ENCODE peak calls at places on chromosomes 12 and 14, in four cellular contexts. Y is lower lobe of right lung; W is CD4-positive, alpha-beta memory T cell; I is CD8-positive, alpha-beta T cell. B is an unnamed sample.
A peak's percentile ranks its signal among the peaks of the same experiment; 100 is the strongest.

GRCh38 chr14:100708349-100709217 is 18.1 kb upstream of the DLK1 start:
- DNase-seq in Y (peak; percentile 77), W (no peak), I (no peak), B (no peak)

GRCh38 chr12:56688846-56689113 is 696 bp upstream of the PTGES3 start:
- DNase-seq in Y (peak; percentile 53), W (no peak), I (no peak), B (no peak)

GRCh38 chr12:51349026-51349425 is 2.5 kb upstream of the CELA1 start:
- DNase-seq in Y (no peak), W (no peak), I (no peak), B (no peak)

GRCh38 chr12:47767197-47767724 is 5.8 kb upstream of the SLC48A1 start:
- DNase-seq in Y (peak; percentile 47), W (peak; percentile 72), I (peak; percentile 82), B (peak; percentile 61)

GRCh38 chr12:121953293-121953692 is 34.9 kb downstream of the CFAP251 start:
- DNase-seq in Y (no peak), W (no peak), I (no peak), B (no peak)

GRCh38 chr12:124703852-124704251 is 136.4 kb upstream of the NCOR2 start:
- DNase-seq in Y (peak; percentile 81), W (no peak), I (no peak), B (no peak)

GRCh38 chr12:53295070-53295890 is at the start of gene PFDN5:
- DNase-seq in Y (peak; percentile 95), W (peak; percentile 93), I (peak; percentile 89), B (peak; percentile 91)

GRCh38 chr14:68968051-68968450 is 11.1 kb downstream of the ACTN1 start:
- DNase-seq in Y (no peak), W (peak; percentile 84), I (peak; percentile 86), B (peak; percentile 81)

GRCh38 chr14:53331247-53331646 is 178.1 kb upstream of the DDHD1 start:
- DNase-seq in Y (no peak), W (no peak), I (no peak), B (no peak)

GRCh38 chr12:53590661-53591060 is 35.5 kb downstream of the ATF7 start:
- DNase-seq in Y (no peak), W (no peak), I (no peak), B (no peak)

GRCh38 chr12:4431436-4431835 is 14.2 kb downstream of the FGF6 start:
- DNase-seq in Y (no peak), W (no peak), I (no peak), B (no peak)

GRCh38 chr12:5739862-5740370 is 205.1 kb downstream of the ANO2 start:
- DNase-seq in Y (no peak), W (no peak), I (no peak), B (no peak)

GRCh38 chr12:110826592-110827200 is 20.1 kb upstream of the CCDC63 start:
- DNase-seq in Y (peak; percentile 85), W (peak; percentile 83), I (peak; percentile 85), B (peak; percentile 78)

GRCh38 chr12:14613718-14614117 is 46.0 kb upstream of the PLBD1 start:
- DNase-seq in Y (no peak), W (no peak), I (no peak), B (no peak)
- H3K4me3 ChIP-seq in Y (no peak overlapping the region), W (no peak overlapping the region), I (no peak overlapping the region), B (no peak overlapping the region)

DNA sequence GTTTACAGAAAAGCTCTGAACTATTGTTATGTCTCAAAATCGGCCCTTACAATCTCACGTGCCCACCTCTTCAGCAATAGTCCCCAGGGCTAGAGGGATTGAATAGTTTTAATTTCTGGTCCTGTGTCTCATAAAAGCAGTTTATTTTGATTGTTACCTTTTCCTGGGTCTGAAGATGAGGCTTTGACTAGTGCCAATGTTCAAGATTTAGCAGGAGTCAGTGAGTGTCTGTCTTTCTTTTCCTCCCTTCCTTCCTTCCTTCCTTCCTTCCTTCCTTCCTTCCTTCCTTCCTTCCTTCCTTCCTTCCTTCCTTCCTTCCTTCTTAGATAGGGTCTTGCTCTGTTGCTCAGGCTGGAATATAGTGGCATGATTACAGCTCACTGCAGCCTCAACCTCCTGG is 24.7 kb upstream of the SOCS2 start:
- DNase-seq in Y (no peak), W (no peak), I (no peak), B (no peak)
- H3K4me3 ChIP-seq in Y (no peak overlapping the region), W (no peak overlapping the region), I (no peak overlapping the region), B (no peak overlapping the region)

DNA sequence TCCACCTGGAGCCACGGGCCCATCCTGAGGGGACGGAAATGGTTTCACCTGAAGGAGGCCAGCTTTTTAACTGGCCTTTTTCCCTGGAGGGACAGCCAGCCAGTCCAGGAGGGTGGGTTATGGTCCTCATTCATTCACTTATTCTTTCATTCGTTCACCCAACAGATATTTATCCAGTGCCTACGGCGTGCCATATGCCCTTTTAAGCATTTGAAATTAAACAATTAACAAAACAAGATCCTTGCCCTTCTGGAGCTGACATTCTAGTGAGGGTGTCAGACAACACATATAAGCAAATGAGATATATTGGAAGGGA is 438 bp upstream of the ABCB9 start:
- DNase-seq in Y (no peak), W (no peak), I (no peak), B (no peak)
- H3K4me3 ChIP-seq in Y (no peak overlapping the region), W (no peak overlapping the region), I (no peak overlapping the region), B (peak overlapping the region; percentile 15)

GRCh38 chr12:102916252-102917025 is 605 bp downstream of the PAH start:
- DNase-seq in Y (no peak), W (no peak), I (no peak), B (no peak)

GRCh38 chr12:102918840-102919239 is 1.8 kb upstream of the PAH start:
- DNase-seq in Y (no peak), W (no peak), I (no peak), B (no peak)

GRCh38 chr12:102913453-102914226 is 3.4 kb downstream of the PAH start:
- DNase-seq in Y (no peak), W (no peak), I (no peak), B (no peak)

GRCh38 chr12:102920271-102920670 is 3.2 kb upstream of the PAH start:
- DNase-seq in Y (no peak), W (no peak), I (no peak), B (no peak)

DNA sequence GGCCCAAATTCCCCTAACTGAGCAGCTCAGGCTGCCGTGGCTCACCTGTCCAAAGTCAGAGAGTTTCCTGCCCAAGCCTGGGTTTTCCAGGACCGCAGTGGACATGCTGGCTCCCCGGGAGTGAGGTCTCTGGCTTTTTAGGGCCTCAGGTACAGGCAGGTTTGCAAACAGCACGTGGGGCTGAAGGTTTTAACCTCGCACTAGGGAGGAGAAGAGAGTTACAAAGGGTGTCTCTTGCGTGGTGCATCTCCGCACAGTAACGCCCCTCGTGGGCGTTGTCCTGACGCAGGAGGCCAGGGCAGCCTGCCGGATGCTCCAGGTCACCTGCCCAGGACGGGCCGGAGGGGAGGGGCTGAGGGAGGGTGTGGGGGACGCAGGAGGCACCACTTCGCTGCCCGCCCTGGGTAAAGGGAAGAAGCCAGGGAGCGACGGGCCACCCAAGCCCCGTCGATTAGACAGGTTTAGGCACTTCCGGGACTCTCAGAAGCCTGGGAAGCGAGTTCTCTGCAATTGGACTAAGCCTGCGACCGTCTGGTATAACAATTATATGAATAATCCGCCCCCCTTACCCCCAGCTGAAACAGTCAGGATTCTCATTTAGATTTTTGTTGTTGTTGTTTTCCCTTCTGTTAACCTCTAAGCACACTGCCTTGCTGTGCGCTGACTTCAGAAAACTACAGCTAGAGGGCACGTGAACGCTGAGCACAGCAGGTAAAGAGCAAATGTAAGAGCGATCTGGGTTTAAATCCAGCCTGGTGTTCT is at the start of gene PAH:
- DNase-seq in Y (peak; percentile 47), W (peak; percentile 8), I (peak; percentile 51), B (no peak)
- H3K4me3 ChIP-seq in Y (peak within 1 kb of the TSS; percentile 39), W (peak within 1 kb of the TSS; percentile 30), I (peak within 1 kb of the TSS; percentile 45), B (no peak within 1 kb of the TSS)

GRCh38 chr12:75856228-75856627 is 175.3 kb downstream of the PHLDA1 start:
- DNase-seq in Y (no peak), W (no peak), I (no peak), B (no peak)

GRCh38 chr12:75853621-75854020 is 178.0 kb downstream of the PHLDA1 start:
- DNase-seq in Y (no peak), W (no peak), I (no peak), B (no peak)

GRCh38 chr12:75852956-75853355 is 178.6 kb downstream of the PHLDA1 start:
- DNase-seq in Y (no peak), W (no peak), I (no peak), B (no peak)

GRCh38 chr12:75854681-75855309 is 176.8 kb downstream of the PHLDA1 start:
- DNase-seq in Y (no peak), W (no peak), I (no peak), B (no peak)

DNA sequence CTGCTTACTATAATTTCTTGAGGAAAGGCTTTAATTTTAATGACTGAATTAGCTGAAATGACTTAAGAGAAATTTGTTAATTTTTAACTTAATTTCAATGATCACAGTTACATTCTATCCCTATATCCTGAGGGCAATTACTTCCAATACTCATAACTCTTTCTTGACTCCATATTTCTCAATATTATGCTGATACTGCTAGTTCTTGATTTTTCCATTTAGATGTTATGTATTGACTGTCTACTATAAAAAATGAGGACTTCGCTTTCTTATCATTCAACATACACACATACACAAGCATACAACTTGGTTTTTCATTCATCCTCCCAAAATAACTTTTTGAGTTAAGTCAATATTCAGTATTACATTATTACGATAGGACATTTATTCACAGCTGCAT is 176.2 kb downstream of the PHLDA1 start:
- DNase-seq in Y (no peak), W (no peak), I (no peak), B (no peak)
- H3K4me3 ChIP-seq in Y (no peak overlapping the region), W (no peak overlapping the region), I (no peak overlapping the region), B (no peak overlapping the region)

DNA sequence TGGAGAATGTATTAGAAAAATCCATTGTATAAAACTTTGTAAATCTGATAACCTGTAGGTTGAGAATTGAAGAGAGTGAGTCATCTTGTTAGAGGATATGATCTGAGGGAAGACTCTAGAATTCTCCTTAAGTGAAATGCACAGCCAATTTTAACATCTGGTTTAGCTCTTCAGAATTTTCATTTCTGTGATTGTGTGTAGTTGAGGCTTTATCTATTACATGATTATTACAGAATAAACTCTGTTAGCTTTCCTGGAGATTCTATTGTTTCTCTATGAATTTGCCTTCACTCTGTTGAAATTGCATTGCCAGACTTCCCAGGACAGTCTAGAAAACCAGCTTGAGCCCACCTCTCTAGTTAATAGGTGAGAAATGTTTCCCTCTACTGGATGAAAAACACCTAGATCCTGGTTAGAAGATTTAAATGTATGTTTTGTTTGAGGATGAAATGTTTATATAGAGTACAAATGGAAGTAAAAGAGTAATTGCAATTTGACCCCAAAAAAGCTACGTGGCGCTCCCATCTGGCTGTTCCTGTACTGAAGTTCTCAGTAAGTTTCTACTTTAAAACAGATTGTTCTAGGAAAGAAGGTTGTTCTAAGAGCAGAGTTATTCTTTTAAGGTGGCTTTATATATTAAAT is 2.9 kb downstream of the NUDT4 start:
- DNase-seq in Y (no peak), W (no peak), I (no peak), B (peak; percentile 24)
- H3K4me3 ChIP-seq in Y (peak overlapping the region; percentile 77), W (peak overlapping the region; percentile 16), I (no peak overlapping the region), B (no peak overlapping the region)